ENCODE peak calls at places on chromosomes 2 and 18, in four cellular contexts. K is NCI-H1105, G is AG04450, Z is HT-29. E is an unnamed sample.

GRCh38 chr2:162840598-162841246 is 2.2 kb upstream of the KCNH7 start:
- DNase-seq in G (no peak), Z (peak; percentile 74), K (peak; percentile 7), E (no peak)

GRCh38 chr2:116057538-116057937 is 1615.1 kb downstream of the DPP10 start:
- DNase-seq in K (no peak), G (no peak), Z (no peak), E (no peak)

GRCh38 chr18:52903858-52904257 is 563.9 kb downstream of the DCC start:
- DNase-seq in G (no peak), Z (peak; percentile 65), K (no peak), E (peak; percentile 53)

GRCh38 chr2:64049633-64050220 is 30.5 kb upstream of the VPS54 start:
- DNase-seq in K (peak; percentile 54), G (no peak), Z (peak; percentile 87), E (peak; percentile 72)

GRCh38 chr2:97708608-97709007 is 4.8 kb upstream of the ZAP70 start:
- DNase-seq in G (no peak), Z (no peak), K (no peak), E (no peak)

GRCh38 chr2:237181844-237182243 is 96.2 kb downstream of the COPS8 start:
- DNase-seq in G (peak; percentile 94), K (no peak), Z (no peak), E (no peak)

GRCh38 chr2:199862779-199863178 is 11.8 kb upstream of the FTCDNL1 start:
- DNase-seq in G (no peak), Z (no peak), K (no peak), E (no peak)

GRCh38 chr2:26702025-26702424 is 9.5 kb downstream of the KCNK3 start:
- DNase-seq in Z (no peak), K (no peak), G (no peak), E (no peak)

GRCh38 chr2:15973446-15974202 is 33.3 kb downstream of the MYCN start:
- DNase-seq in G (no peak), K (no peak), Z (no peak), E (no peak)

GRCh38 chr2:197904446-197904845 is 100.1 kb downstream of the PLCL1 start:
- DNase-seq in Z (no peak), K (no peak), G (no peak), E (no peak)

GRCh38 chr2:121360566-121361300 is 75.7 kb upstream of the TFCP2L1 start:
- DNase-seq in Z (no peak), G (peak; percentile 65), K (no peak), E (no peak)

GRCh38 chr2:30722936-30723725 is 84.1 kb downstream of the CAPN13 start:
- DNase-seq in K (no peak), Z (no peak), G (no peak), E (no peak)

GRCh38 chr2:63790913-63791312 is 50.8 kb upstream of the UGP2 start:
- DNase-seq in Z (no peak), K (no peak), G (peak; percentile 59), E (no peak)

GRCh38 chr2:144801766-144802165 is 281.8 kb upstream of the ZEB2 start:
- DNase-seq in K (no peak), Z (no peak), G (peak; percentile 34), E (no peak)

GRCh38 chr18:46324556-46324955 is 220.4 kb downstream of the HAUS1 start:
- DNase-seq in G (peak; percentile 11), Z (peak; percentile 46), K (no peak), E (peak; percentile 71)

GRCh38 chr2:138432971-138433370 is 68.6 kb upstream of the SPOPL start:
- DNase-seq in K (no peak), Z (no peak), G (no peak), E (no peak)

GRCh38 chr2:237475704-237476107 is 11.3 kb upstream of the MLPH start:
- DNase-seq in G (no peak), K (no peak), Z (peak; percentile 57), E (peak; percentile 28)

GRCh38 chr2:161824226-161824625 is 200.0 kb downstream of the SLC4A10 start:
- DNase-seq in G (no peak), Z (no peak), K (no peak), E (no peak)

GRCh38 chr2:207423886-207424285 is 105.9 kb upstream of the CREB1 start:
- DNase-seq in G (peak; percentile 80), Z (no peak), K (no peak), E (no peak)

GRCh38 chr2:16617282-16618266 is 48.1 kb downstream of the CYRIA start:
- DNase-seq in Z (peak; percentile 20), K (no peak), G (no peak), E (peak; percentile 34)

GRCh38 chr18:23903971-23904370 is 110.6 kb upstream of the TTC39C start:
- DNase-seq in G (no peak), K (no peak), Z (no peak), E (no peak)

GRCh38 chr18:25329783-25330182 is 22.2 kb downstream of the ZNF521 start:
- DNase-seq in Z (no peak), K (no peak), G (no peak), E (peak; percentile 36)

GRCh38 chr18:48828201-48828580 is 122.6 kb downstream of the SMAD7 start:
- DNase-seq in K (no peak), Z (no peak), G (no peak), E (no peak)

GRCh38 chr2:121716126-121716525 is 20.5 kb downstream of the NIFK start:
- DNase-seq in Z (no peak), K (no peak), G (no peak), E (no peak)

GRCh38 chr2:20103514-20103913 is 52.1 kb upstream of the LAPTM4A start:
- DNase-seq in Z (peak; percentile 78), K (no peak), G (no peak), E (no peak)

GRCh38 chr2:152464853-152465470 is 130.0 kb downstream of the FMNL2 start:
- DNase-seq in Z (no peak), K (no peak), G (no peak), E (no peak)

GRCh38 chr2:217743407-217743806 is 259.4 kb downstream of the TNS1 start:
- DNase-seq in K (no peak), G (no peak), Z (no peak), E (no peak)

GRCh38 chr2:225004531-225004930 is 37.7 kb downstream of the DOCK10 start:
- DNase-seq in K (no peak), Z (no peak), G (no peak), E (peak; percentile 20)

GRCh38 chr2:55493220-55493619 is 26.3 kb upstream of the CFAP36 start:
- DNase-seq in G (no peak), Z (no peak), K (no peak), E (no peak)

E was measured in NCI-H1417.